ENCODE peak calls at places on chromosomes 4 and X, in nine cellular contexts. C, I, R, H, V, A, P, F and T are unnamed samples.

GRCh38 chr4:152352645-152353116 is 183.2 kb downstream of the FBXW7 start:
- DNase-seq in C (no peak), I (no peak), R (no peak), H (peak; percentile 95), V (peak; percentile 94), A (peak; percentile 93), P (peak; percentile 64), F (peak; percentile 1), T (peak; percentile 86)

GRCh38 chrX:56764975-56765791 is 36.1 kb downstream of the NBDY start:
- DNase-seq in C (no peak), I (no peak), R (no peak), H (no peak), V (peak; percentile 16), A (no peak), P (no peak), F (no peak), T (no peak)

GRCh38 chrX:153488231-153488914 is 6.4 kb upstream of the BGN start:
- DNase-seq in C (peak; percentile 56), I (no peak), R (no peak), H (no peak), V (peak; percentile 93), A (no peak), P (no peak), F (no peak), T (no peak)

GRCh38 chrX:53831662-53832635 is 145.4 kb upstream of the HUWE1 start:
- DNase-seq in C (peak; percentile 59), I (peak; percentile 9), R (no peak), H (no peak), V (peak; percentile 41), A (peak; percentile 4), P (peak; percentile 74), F (peak; percentile 9), T (peak; percentile 48)

GRCh38 chr4:149604827-149605226 is 210.8 kb downstream of the IQCM start:
- DNase-seq in C (no peak), I (no peak), R (no peak), H (no peak), V (no peak), A (no peak), P (no peak), F (no peak), T (no peak)

GRCh38 chr4:7642764-7643495 is 208.2 kb upstream of the PSAPL1 start:
- DNase-seq in C (no peak), I (no peak), R (no peak), H (no peak), V (no peak), A (no peak), P (no peak), F (no peak), T (no peak)

GRCh38 chrX:34656842-34657780 is at the start of gene TMEM47:
- DNase-seq in C (no peak), I (no peak), R (peak; percentile 22), H (peak; percentile 40), V (peak; percentile 74), A (peak; percentile 58), P (peak; percentile 87), F (no peak), T (peak; percentile 69)

GRCh38 chr4:15232725-15233597 is 194.9 kb upstream of the C1QTNF7 start:
- DNase-seq in C (no peak), I (no peak), R (no peak), H (no peak), V (peak; percentile 14), A (no peak), P (no peak), F (no peak), T (no peak)

GRCh38 chr4:67122029-67122428 is 423.3 kb downstream of the CENPC start:
- DNase-seq in C (peak; percentile 51), I (no peak), R (no peak), H (no peak), V (no peak), A (no peak), P (peak; percentile 75), F (no peak), T (no peak)

GRCh38 chr4:144820706-144821105 is 174.8 kb downstream of the HHIP start:
- DNase-seq in C (no peak), I (no peak), R (no peak), H (peak; percentile 0), V (no peak), A (peak; percentile 34), P (no peak), F (no peak), T (no peak)